ENCODE peak calls at places on chromosomes 3 and 15, in nine cellular contexts. M is cardiac fibroblast; Q is neural progenitor cell; W is CD4-positive, alpha-beta T cell; C is glutamatergic neuron; Y is transverse colon; O is thoracic aorta; S is psoas muscle; H is tibial artery. Z is an unnamed sample.

GRCh38 chr3:141959921-141960554 is 83.6 kb downstream of the ATP1B3 start:
- DNase-seq in M (peak; percentile 80), Q (no peak), W (no peak), C (no peak), Y (no peak), O (no peak), S (no peak), H (no peak), Z (peak; percentile 71)

GRCh38 chr3:171640520-171641412 is 169.5 kb downstream of the PLD1 start:
- DNase-seq in M (peak; percentile 52), Q (peak; percentile 23), W (no peak), C (no peak), Y (no peak), O (no peak), S (no peak), H (no peak), Z (peak; percentile 74)

GRCh38 chr15:57216288-57216687 is 160.0 kb upstream of the CGNL1 start:
- DNase-seq in M (peak; percentile 75), Q (peak; percentile 38), W (no peak), C (no peak), Y (no peak), O (no peak), S (no peak), H (no peak), Z (peak; percentile 91)

GRCh38 chr15:50627351-50628055 is 59.1 kb downstream of the TRPM7 start:
- DNase-seq in M (peak; percentile 8), Q (no peak), W (no peak), C (no peak), Y (no peak), O (no peak), S (no peak), H (no peak), Z (peak; percentile 55)

GRCh38 chr3:138412821-138413531 is 21.4 kb upstream of the ESYT3 start:
- DNase-seq in M (peak; percentile 8), Q (no peak), W (no peak), C (no peak), Y (no peak), O (no peak), S (no peak), H (no peak), Z (no peak)

GRCh38 chr3:49529567-49529966 is 24.7 kb upstream of the BSN start:
- DNase-seq in M (no peak), Q (no peak), W (no peak), C (no peak), Y (no peak), O (no peak), S (no peak), H (no peak), Z (no peak)

GRCh38 chr15:39172380-39173281 is 408.2 kb upstream of the THBS1 start:
- DNase-seq in M (peak; percentile 76), Q (peak; percentile 12), W (no peak), C (no peak), Y (no peak), O (no peak), S (no peak), H (no peak), Z (peak; percentile 80)

GRCh38 chr15:66294932-66295235 is 1.5 kb downstream of the DIS3L start:
- DNase-seq in M (no peak), Q (no peak), W (no peak), C (no peak), Y (no peak), O (no peak), S (no peak), H (no peak), Z (peak; percentile 31)

GRCh38 chr3:62277986-62278385 is 95.4 kb downstream of the FEZF2 start:
- DNase-seq in M (peak; percentile 5), Q (no peak), W (no peak), C (no peak), Y (no peak), O (no peak), S (no peak), H (no peak), Z (peak; percentile 9)

GRCh38 chr15:44137750-44138149 is 57.3 kb downstream of the FRMD5 start:
- DNase-seq in M (peak; percentile 28), Q (no peak), W (no peak), C (no peak), Y (peak; percentile 16), O (no peak), S (no peak), H (no peak), Z (no peak)

GRCh38 chr15:39145854-39146253 is 435.0 kb upstream of the THBS1 start:
- DNase-seq in M (peak; percentile 23), Q (no peak), W (no peak), C (no peak), Y (no peak), O (no peak), S (no peak), H (no peak), Z (peak; percentile 63)

GRCh38 chr3:149581681-149582349 is 76.0 kb downstream of the WWTR1 start:
- DNase-seq in M (peak; percentile 77), Q (peak; percentile 44), W (no peak), C (peak; percentile 17), Y (no peak), O (no peak), S (peak; percentile 56), H (peak; percentile 51), Z (peak; percentile 82)

GRCh38 chr3:197801801-197802504 is 10.9 kb downstream of the LRCH3 start:
- DNase-seq in M (peak; percentile 47), Q (no peak), W (no peak), C (no peak), Y (no peak), O (no peak), S (no peak), H (no peak), Z (peak; percentile 56)
- TF ChIP-seq CTCF in M (peak; percentile 35), Q (peak; percentile 29), W (peak; percentile 49), C (no peak), Y (peak; percentile 28), O (no peak), S (peak; percentile 22), H (peak; percentile 8), Z (peak; percentile 57)

DNA sequence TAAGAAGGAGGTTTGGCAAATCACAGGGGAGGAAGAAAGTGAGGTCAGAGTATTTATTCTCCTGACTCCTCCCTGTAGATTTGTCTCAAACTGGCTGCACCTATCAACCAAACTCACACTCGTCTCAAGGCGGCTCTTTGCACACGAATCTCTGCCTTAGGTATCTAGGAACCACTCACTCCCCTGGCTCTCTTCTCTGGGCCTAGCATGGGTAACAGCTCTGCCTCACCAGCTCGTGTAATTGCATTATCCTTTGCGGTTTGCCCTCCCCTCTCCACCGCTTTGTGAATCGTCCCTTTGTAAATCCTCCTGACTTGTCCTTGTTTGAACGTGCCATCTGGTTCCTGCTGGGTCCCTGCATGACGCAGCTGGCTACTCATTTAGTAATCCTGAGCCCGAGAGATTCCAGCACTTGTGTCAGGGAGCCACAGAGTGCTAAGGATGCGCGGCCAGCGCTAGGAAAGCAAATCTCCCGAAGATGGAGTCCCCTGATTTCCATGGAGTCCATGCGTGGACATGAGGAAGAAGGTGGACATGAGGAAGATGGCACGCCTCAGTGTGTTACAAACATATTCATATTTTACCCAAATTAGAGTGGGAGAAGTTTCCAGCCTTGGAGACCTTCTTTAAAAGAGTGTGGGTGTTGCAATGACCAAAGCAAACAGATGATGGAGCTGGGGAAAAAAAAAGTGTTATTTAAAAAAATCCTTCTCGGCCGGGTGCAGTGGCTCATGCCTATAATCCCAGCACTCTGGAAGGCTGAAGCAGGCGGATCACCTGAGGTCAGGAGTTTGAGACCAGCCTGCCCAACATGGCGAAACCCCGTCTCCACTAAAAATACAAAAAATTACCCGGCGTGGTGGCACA is 26.7 kb downstream of the NRROS start:
- DNase-seq in M (peak; percentile 65), Q (peak; percentile 95), W (no peak), C (peak; percentile 78), Y (no peak), O (no peak), S (no peak), H (no peak), Z (peak; percentile 57)
- TF ChIP-seq CTCF in M (no peak), Q (no peak), W (no peak), C (no peak), Y (no peak), O (no peak), S (no peak), H (no peak), Z (no peak)

GRCh38 chr3:89845053-89845452 is 737.6 kb downstream of the EPHA3 start:
- DNase-seq in M (no peak), Q (no peak), W (no peak), C (no peak), Y (no peak), O (no peak), S (no peak), H (no peak), Z (no peak)
- TF ChIP-seq CTCF in M (no peak), Q (no peak), W (no peak), C (no peak), Y (no peak), O (no peak), S (no peak), H (no peak), Z (no peak)

GRCh38 chr3:136343446-136343845 is 93.3 kb downstream of the PCCB start:
- DNase-seq in M (no peak), Q (no peak), W (no peak), C (no peak), Y (no peak), O (no peak), S (no peak), H (no peak), Z (no peak)
- TF ChIP-seq CTCF in M (no peak), Q (no peak), W (no peak), C (no peak), Y (no peak), O (no peak), S (no peak), H (no peak), Z (no peak)

GRCh38 chr3:16366581-16366980 is 101.6 kb downstream of the OXNAD1 start:
- DNase-seq in M (no peak), Q (no peak), W (no peak), C (no peak), Y (no peak), O (no peak), S (no peak), H (no peak), Z (no peak)
- TF ChIP-seq CTCF in M (no peak), Q (peak; percentile 46), W (no peak), C (no peak), Y (no peak), O (no peak), S (no peak), H (no peak), Z (no peak)